ENCODE peak calls at places on chromosome 22, in eight cellular contexts. Y, B, O, U, N, C, A and J are unnamed samples.

GRCh38 chr22:22460635-22461034 is 47.9 kb downstream of the ZNF280B start:
- DNase-seq in Y (peak), N (no peak), A (peak), B (no peak), C (peak), U (peak), O (peak), J (peak)

GRCh38 chr22:24768537-24769374 is 5.8 kb downstream of the PIWIL3 start:
- DNase-seq in B (no peak), O (peak), U (peak), A (peak), C (peak), N (no peak), Y (peak), J (peak)

GRCh38 chr22:29032584-29032983 is 29.0 kb downstream of the C22orf31 start:
- DNase-seq in O (no peak), A (no peak), B (no peak), C (no peak), U (no peak), Y (no peak), N (no peak), J (peak)

GRCh38 chr22:28181332-28181731 is 262.3 kb upstream of the PITPNB start:
- DNase-seq in B (no peak), U (no peak), C (no peak), Y (no peak), N (no peak), A (no peak), O (no peak), J (peak)

GRCh38 chr22:23841736-23842404 is 3.1 kb upstream of the DERL3 start:
- DNase-seq in Y (peak), N (no peak), A (no peak), B (no peak), O (no peak), C (no peak), U (peak), J (no peak)

GRCh38 chr22:50019316-50019715 is 6.8 kb upstream of the IL17REL start:
- DNase-seq in O (no peak), Y (no peak), N (no peak), A (no peak), B (no peak), C (no peak), U (no peak), J (no peak)

GRCh38 chr22:28703436-28703835 is 23.8 kb upstream of the TTC28 start:
- DNase-seq in U (no peak), C (no peak), Y (no peak), O (no peak), B (no peak), N (no peak), A (no peak), J (no peak)

GRCh38 chr22:48800886-48801607 is 1026.6 kb downstream of the BRD1 start:
- DNase-seq in Y (no peak), N (no peak), A (no peak), O (no peak), C (no peak), B (no peak), U (no peak), J (no peak)

GRCh38 chr22:27349456-27349855 is 452.1 kb downstream of the MN1 start:
- DNase-seq in N (no peak), B (no peak), Y (no peak), U (no peak), A (no peak), C (no peak), O (no peak), J (no peak)

GRCh38 chr22:49626361-49627216 is 201.1 kb downstream of the BRD1 start:
- DNase-seq in Y (no peak), O (no peak), B (no peak), N (no peak), C (no peak), U (no peak), A (no peak), J (no peak)

GRCh38 chr22:34866501-34867171 is 199.3 kb upstream of the ISX start:
- DNase-seq in C (no peak), B (no peak), N (no peak), Y (no peak), U (no peak), A (no peak), O (no peak), J (no peak)

GRCh38 chr22:31635638-31636306 is 26.2 kb downstream of the PISD start:
- DNase-seq in B (no peak), U (no peak), N (no peak), O (no peak), C (no peak), Y (no peak), A (no peak), J (no peak)

GRCh38 chr22:39469681-39470461 is 13.1 kb downstream of the MGAT3 start:
- DNase-seq in U (no peak), B (no peak), Y (peak), A (peak), N (no peak), O (no peak), C (no peak), J (no peak)

GRCh38 chr22:23832226-23833016 is 6.4 kb downstream of the DERL3 start:
- DNase-seq in B (no peak), A (no peak), Y (peak), N (no peak), C (no peak), O (no peak), U (no peak), J (no peak)

GRCh38 chr22:21961886-21962654 is 9.4 kb upstream of the PPM1F start:
- DNase-seq in Y (no peak), N (no peak), B (no peak), A (no peak), C (no peak), U (no peak), O (no peak), J (no peak)

GRCh38 chr22:24434472-24435322 is 7.3 kb downstream of the ADORA2A start:
- DNase-seq in Y (peak), C (no peak), U (no peak), A (no peak), B (peak), O (no peak), N (no peak), J (no peak)

GRCh38 chr22:49257551-49257951 is 570.1 kb downstream of the BRD1 start:
- DNase-seq in B (no peak), Y (no peak), O (no peak), A (no peak), U (no peak), C (no peak), N (no peak), J (no peak)

GRCh38 chr22:22867996-22868715 is 19.5 kb upstream of the IGLL5 start:
- DNase-seq in B (no peak), A (no peak), C (peak), N (no peak), U (no peak), O (no peak), Y (no peak), J (no peak)

GRCh38 chr22:23906641-23907040 is 12.5 kb downstream of the MIF start:
- DNase-seq in A (no peak), U (no peak), O (no peak), N (no peak), B (no peak), Y (no peak), C (no peak), J (no peak)

GRCh38 chr22:32764330-32765116 is 37.0 kb upstream of the TIMP3 start:
- DNase-seq in B (no peak), C (no peak), U (peak), O (no peak), A (no peak), Y (no peak), N (no peak), J (no peak)

GRCh38 chr22:33919591-33920501 is at the start of gene LARGE1:
- DNase-seq in C (peak), N (no peak), Y (peak), A (peak), U (peak), O (no peak), B (no peak), J (no peak)

GRCh38 chr22:26671317-26672059 is 14.1 kb downstream of the MIAT start:
- DNase-seq in A (no peak), O (no peak), Y (no peak), C (no peak), N (no peak), U (peak), B (peak), J (no peak)

GRCh38 chr22:25403752-25404471 is 160.6 kb upstream of the GRK3 start:
- DNase-seq in C (peak), U (peak), B (no peak), A (peak), O (no peak), N (no peak), Y (peak), J (no peak)

DNA sequence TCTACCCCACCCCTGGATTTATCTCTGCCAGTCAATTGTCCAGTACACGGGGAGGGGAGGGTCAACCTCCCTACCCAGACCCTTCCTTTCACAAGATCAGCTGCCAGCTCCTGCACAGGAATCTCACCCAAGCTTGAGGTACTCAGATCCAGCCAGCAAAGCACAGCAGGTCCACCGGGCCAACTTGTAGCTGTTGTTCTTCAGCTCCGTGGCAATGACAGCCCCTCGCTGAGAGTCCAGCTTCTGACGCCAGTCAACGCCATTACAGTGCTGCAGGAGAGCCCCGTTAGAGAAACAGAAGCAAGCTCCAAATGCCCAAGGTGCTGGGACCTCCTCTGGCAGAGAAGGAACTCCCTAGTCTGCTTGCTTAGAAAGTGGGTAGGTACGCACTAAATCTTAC is 5.5 kb upstream of the FOXRED2 start:
- DNase-seq in O (no peak), B (no peak), A (no peak), C (no peak), U (no peak), Y (no peak), N (no peak), J (no peak)
- H2AFZ ChIP-seq in O (no peak), B (no peak), A (no peak), C (no peak), U (no peak), Y (no peak), N (no peak), J (no peak)

GRCh38 chr22:17772249-17772962 is 1.9 kb downstream of the BID start:
- DNase-seq in A (no peak), U (no peak), O (no peak), C (no peak), Y (peak), B (no peak), N (no peak), J (no peak)
- H3K27ac ChIP-seq in A (no peak), U (no peak), O (no peak), C (no peak), Y (no peak), B (peak), N (no peak), J (no peak)

GRCh38 chr22:19962246-19962908 is 20.8 kb upstream of the TXNRD2 start:
- DNase-seq in N (peak), B (no peak), A (peak), C (peak), U (peak), O (peak), Y (peak), J (peak)
- TF ChIP-seq POLR2AphosphoS5 in N (no peak), B (no peak), A (peak), C (peak), U (no peak), O (peak), Y (peak), J (no peak)

DNA sequence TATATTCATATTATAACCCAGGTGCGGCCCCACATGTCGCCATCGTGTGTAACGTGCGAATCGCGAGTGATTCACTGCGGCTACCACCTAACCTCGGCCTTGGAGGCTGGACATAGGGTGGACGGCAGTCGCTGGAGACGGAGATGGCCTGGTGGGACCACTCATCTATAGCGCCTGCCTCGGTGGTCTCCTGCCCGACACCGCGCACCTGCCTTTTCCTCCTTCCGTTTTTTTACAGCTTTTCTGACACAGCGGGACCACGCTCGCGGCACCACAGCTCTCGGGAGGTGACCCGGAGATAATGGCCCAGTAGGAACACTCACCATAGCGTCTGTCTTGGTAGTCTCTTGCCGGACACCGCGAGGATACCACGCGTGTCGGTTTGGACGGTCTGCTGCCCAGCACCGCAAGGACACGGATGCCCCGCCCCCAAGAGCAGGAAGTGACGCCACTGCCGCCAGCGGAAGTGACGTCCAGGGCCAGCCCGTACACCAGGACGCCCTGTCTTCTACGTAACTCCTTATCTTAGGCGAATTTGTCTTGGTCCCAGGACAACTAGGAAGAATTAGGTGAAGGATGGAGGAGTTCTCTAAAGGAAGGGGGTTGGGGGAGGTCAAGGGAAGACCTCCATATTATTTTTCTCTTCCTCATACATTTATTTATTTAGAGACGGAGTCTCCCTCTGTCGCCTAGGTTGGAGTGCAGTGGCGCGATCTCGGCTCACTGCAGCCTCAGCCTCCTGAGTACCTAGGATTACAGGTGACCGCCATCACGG is 6.4 kb downstream of the SNU13 start:
- DNase-seq in C (peak), B (peak), A (peak), N (no peak), U (peak), O (peak), Y (peak), J (peak)
- H2AFZ ChIP-seq in C (peak), B (peak), A (no peak), N (no peak), U (no peak), O (no peak), Y (no peak), J (peak)

GRCh38 chr22:46195487-46196165 is 45.3 kb downstream of the PPARA start:
- DNase-seq in A (no peak), C (no peak), N (no peak), B (no peak), Y (no peak), O (no peak), U (no peak), J (no peak)
- H3K27ac ChIP-seq in A (no peak), C (no peak), N (no peak), B (no peak), Y (no peak), O (no peak), U (no peak), J (no peak)

GRCh38 chr22:38034278-38034882 is 22.8 kb upstream of the PICK1 start:
- DNase-seq in N (peak), B (peak), O (peak), U (peak), Y (peak), A (peak), C (peak), J (peak)

GRCh38 chr22:38034884-38035529 is 22.2 kb upstream of the PICK1 start:
- DNase-seq in U (no peak), Y (peak), B (no peak), N (no peak), C (no peak), O (no peak), A (no peak), J (no peak)

GRCh38 chr22:38035530-38035885 is 21.7 kb upstream of the PICK1 start:
- DNase-seq in B (no peak), U (no peak), Y (peak), A (no peak), O (no peak), N (no peak), C (no peak), J (no peak)

GRCh38 chr22:38032681-38033521 is 24.3 kb upstream of the PICK1 start:
- DNase-seq in B (no peak), O (no peak), A (peak), N (no peak), U (no peak), C (no peak), Y (no peak), J (no peak)

DNA sequence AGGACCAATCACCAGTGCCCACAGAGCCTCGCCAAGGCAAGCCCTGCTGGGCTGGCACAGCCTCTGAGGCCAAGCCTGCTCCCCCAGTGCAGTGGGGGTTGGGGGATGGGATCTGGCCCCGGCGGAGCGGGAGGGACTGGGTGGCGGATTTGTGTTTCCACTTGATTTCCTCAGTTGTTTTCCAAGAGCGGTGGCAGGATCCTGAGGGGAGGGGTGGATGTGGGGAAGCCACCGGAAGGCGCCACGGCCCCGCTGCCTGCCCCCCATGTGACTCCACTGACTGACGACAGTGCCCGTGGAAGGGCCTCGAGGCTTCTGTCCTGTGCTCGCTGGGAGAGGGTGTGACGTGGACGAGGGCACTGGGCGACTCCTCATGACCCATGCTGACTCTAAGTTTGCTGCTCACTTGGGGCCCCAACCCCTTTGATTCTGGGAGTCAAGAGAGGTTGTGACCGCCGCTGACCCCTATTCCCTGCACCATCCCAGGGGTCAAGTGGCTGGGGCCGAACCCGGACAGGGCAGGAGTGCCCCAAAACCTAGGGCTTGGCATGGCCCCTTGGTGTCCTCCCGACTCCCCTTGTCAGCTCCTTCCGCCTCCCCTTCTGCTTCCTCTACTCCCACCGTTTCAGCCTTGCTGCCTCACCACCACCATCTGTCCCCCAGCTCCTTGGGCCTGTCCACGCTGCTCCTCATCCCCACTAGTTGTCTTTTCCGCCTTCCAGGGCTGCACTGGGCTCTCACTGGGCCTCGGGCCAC is 23.5 kb upstream of the PICK1 start:
- DNase-seq in Y (no peak), A (no peak), O (no peak), C (peak), N (no peak), U (no peak), B (no peak), J (no peak)
- TF ChIP-seq POLR2AphosphoS5 in Y (no peak), A (no peak), O (no peak), C (no peak), N (no peak), U (no peak), B (no peak), J (no peak)